ENCODE peak calls at places on chromosomes 5 and 9, in four cellular contexts. K is K562, E is SK-N-SH, D is GM12878. J is an unnamed sample.
A peak's percentile ranks its signal among the peaks of the same experiment; 100 is the strongest.

GRCh38 chr5:37400501-37400900 is 21.4 kb downstream of the WDR70 start:
- DNase-seq in K (no peak), E (no peak), D (no peak), J (no peak)

GRCh38 chr9:129027685-129028191 is 393 bp downstream of the SH3GLB2 start:
- DNase-seq in K (peak; percentile 56), D (no peak), E (no peak), J (no peak)

GRCh38 chr9:106796771-106797170 is 66.2 kb upstream of the ZNF462 start:
- DNase-seq in D (no peak), K (no peak), E (no peak), J (no peak)

GRCh38 chr5:38189031-38189632 is 69.2 kb upstream of the EGFLAM start:
- DNase-seq in E (no peak), D (no peak), K (no peak), J (no peak)

GRCh38 chr9:88593537-88594185 is 58.7 kb downstream of the NXNL2 start:
- DNase-seq in D (peak; percentile 20), E (peak; percentile 62), K (peak; percentile 54), J (no peak)

GRCh38 chr5:178211095-178212048 is 7.0 kb downstream of the HNRNPAB start:
- DNase-seq in E (no peak), D (no peak), K (no peak), J (no peak)

GRCh38 chr5:14234204-14234603 is 91.1 kb downstream of the TRIO start:
- DNase-seq in K (no peak), D (no peak), E (no peak), J (no peak)

GRCh38 chr5:36261186-36261585 is 19.5 kb upstream of the NADK2 start:
- DNase-seq in E (no peak), K (no peak), D (no peak), J (no peak)

GRCh38 chr9:92328225-92328624 is 2.5 kb downstream of the CENPP start:
- DNase-seq in E (peak; percentile 51), D (no peak), K (peak; percentile 61), J (no peak)

GRCh38 chr9:35756275-35756742 is 2.2 kb upstream of the MSMP start:
- DNase-seq in E (no peak), K (peak; percentile 84), D (no peak), J (peak; percentile 82)

GRCh38 chr9:128215491-128216404 is 12.6 kb downstream of the DNM1 start:
- DNase-seq in E (peak; percentile 60), D (no peak), K (no peak), J (no peak)

GRCh38 chr9:70031141-70031545 is 12.5 kb upstream of the MAMDC2 start:
- DNase-seq in K (no peak), D (no peak), E (no peak), J (no peak)

GRCh38 chr5:143401846-143402463 is 1.5 kb downstream of the NR3C1 start:
- DNase-seq in D (no peak), K (peak; percentile 5), E (no peak), J (no peak)

GRCh38 chr5:154485092-154485491 is 7.1 kb upstream of the HAND1 start:
- DNase-seq in K (no peak), D (no peak), E (no peak), J (no peak)

GRCh38 chr5:147617191-147617606 is 107.3 kb upstream of the DPYSL3 start:
- DNase-seq in K (no peak), E (no peak), D (no peak), J (no peak)

GRCh38 chr9:25936031-25936430 is 257.8 kb upstream of the TUSC1 start:
- DNase-seq in K (no peak), D (no peak), E (no peak), J (no peak)

GRCh38 chr9:109331353-109331752 is 10.5 kb upstream of the EPB41L4B start:
- DNase-seq in D (no peak), K (no peak), E (peak; percentile 69), J (no peak)

GRCh38 chr5:158769079-158769478 is 330.6 kb downstream of the EBF1 start:
- DNase-seq in E (peak; percentile 4), K (no peak), D (no peak), J (no peak)

GRCh38 chr9:134585746-134586706 is 55.6 kb upstream of the COL5A1 start:
- DNase-seq in D (no peak), K (no peak), E (no peak), J (no peak)

GRCh38 chr5:106956187-106956586 is 714.5 kb downstream of the EFNA5 start:
- DNase-seq in E (no peak), D (no peak), K (no peak), J (no peak)

GRCh38 chr5:82314964-82315728 is 37.0 kb upstream of the RPS23 start:
- DNase-seq in K (no peak), E (no peak), D (no peak), J (no peak)

GRCh38 chr5:82107277-82107676 is 135.5 kb downstream of the ATG10 start:
- DNase-seq in K (peak; percentile 21), D (no peak), E (no peak), J (no peak)

GRCh38 chr5:98470747-98471146 is 302.7 kb upstream of the RGMB start:
- DNase-seq in K (no peak), D (no peak), E (no peak), J (no peak)

GRCh38 chr9:95910023-95910706 is 34.7 kb downstream of the ERCC6L2 start:
- DNase-seq in D (no peak), E (no peak), K (no peak), J (no peak)

GRCh38 chr9:97930972-97931371 is 7.0 kb downstream of the HEMGN start:
- DNase-seq in K (no peak), E (no peak), D (no peak), J (no peak)

GRCh38 chr9:101792475-101792874 is 54.0 kb upstream of the GRIN3A start:
- DNase-seq in E (no peak), D (no peak), K (no peak), J (no peak)

GRCh38 chr9:101791533-101791932 is 53.1 kb upstream of the GRIN3A start:
- DNase-seq in E (no peak), K (no peak), D (no peak), J (no peak)

GRCh38 chr9:101796044-101796443 is 57.6 kb upstream of the GRIN3A start:
- DNase-seq in E (no peak), D (no peak), K (no peak), J (no peak)

GRCh38 chr9:101795147-101795546 is 56.7 kb upstream of the GRIN3A start:
- DNase-seq in E (no peak), K (no peak), D (no peak), J (no peak)

DNA sequence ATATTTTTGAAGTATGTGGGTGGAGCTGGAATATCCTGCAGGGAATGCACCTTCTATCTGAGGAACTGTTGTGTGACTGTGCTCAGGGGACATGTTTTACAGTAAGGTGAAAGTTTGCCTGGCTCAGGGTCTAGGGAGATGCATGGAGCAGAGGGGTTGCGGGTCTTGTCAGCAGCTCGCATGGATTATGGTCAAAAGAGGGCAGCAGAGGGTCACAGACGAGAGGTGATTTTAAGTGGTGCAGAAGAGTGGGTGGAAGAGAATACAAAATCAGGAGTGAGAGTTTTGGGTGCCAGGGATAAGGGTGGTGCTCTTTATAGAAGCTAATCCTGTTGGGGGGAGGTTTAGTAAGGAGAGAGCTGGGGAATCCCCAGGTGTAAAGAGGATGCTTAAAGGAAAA is 53.5 kb upstream of the GRIN3A start:
- DNase-seq in D (no peak), K (peak; percentile 71), E (peak; percentile 37), J (peak; percentile 75)
- TF ChIP-seq USF1 in D (no peak), K (no peak), E (no peak), J (no peak)

GRCh38 chr5:172123269-172123692 is 64.7 kb downstream of the STK10 start:
- DNase-seq in K (peak; percentile 52), E (peak; percentile 55), D (no peak), J (no peak)
- TF ChIP-seq USF1 in K (no peak), E (no peak), D (no peak), J (no peak)

GRCh38 chr5:135450957-135451356 is 1.2 kb downstream of the TIFAB start:
- DNase-seq in E (no peak), D (no peak), K (no peak), J (no peak)
- TF ChIP-seq USF1 in E (no peak), D (no peak), K (no peak), J (no peak)

DNA sequence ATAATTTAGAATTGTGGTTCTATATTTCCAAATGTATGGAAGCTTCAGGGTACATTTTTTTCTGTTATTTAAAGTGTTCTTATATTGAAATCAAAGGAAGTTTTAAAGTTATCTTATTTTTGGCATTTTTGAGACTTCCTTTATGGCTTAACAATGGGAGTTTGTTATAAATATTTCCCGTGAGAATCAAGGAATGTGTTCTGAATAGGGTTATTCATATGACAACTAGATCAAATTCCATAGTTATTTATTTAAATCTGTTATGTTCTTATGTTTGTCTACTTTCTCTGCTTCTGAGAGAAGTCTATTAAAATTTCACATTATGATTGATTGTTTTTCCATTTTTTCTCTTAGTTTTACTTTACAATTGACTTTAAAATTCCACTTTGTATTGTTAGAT is 135.1 kb downstream of the ADAMTS16 start:
- DNase-seq in D (no peak), K (no peak), E (no peak), J (no peak)
- TF ChIP-seq USF1 in D (no peak), K (no peak), E (no peak), J (no peak)

DNA sequence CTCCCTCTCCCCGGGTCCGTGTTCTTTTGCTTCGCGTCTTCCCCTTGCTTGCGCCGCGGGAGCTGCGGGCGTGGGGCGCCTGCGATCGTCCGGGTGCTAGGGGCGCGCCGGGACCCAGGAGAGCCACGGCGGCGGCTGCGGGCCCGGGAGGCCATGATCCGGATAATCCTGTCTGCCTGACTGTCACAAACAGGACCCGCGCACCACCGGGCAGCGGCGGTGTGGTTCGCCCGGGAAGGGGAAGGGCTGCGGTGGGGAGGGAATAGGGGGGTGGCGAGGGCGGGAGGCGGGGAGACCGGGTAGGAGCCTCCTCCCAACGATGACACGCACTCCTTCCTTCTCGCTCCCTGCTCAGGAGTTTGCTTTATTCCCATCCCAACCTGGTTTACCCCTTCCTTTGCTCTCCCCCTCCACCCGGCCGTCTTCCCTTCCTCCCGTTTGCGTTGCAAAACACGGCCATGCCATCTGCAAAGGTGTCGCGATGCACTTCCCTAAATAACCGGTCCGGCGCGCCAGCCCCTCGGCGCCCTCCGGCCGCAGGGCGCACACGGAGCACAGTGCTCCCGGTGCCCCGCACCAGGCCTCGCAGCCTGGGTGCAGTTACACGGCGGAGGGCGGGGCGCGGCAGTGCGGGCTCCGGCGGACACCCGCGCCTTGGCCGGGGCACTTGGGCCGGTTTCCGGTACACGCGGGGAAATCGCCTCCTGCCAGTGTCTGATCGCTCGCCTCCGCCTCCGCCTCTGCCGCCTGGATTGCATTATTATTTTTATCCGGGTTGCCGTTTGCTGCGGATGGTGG is 1.5 kb downstream of the SMARCA2 start:
- DNase-seq in D (no peak), E (peak; percentile 85), K (peak; percentile 71), J (peak; percentile 61)
- TF ChIP-seq USF1 in D (no peak), E (no peak), K (no peak), J (no peak)

GRCh38 chr9:13034696-13035006 is 244.8 kb downstream of the MPDZ start:
- DNase-seq in D (no peak), K (no peak), E (no peak), J (no peak)
- TF ChIP-seq USF1 in D (no peak), K (no peak), E (no peak), J (no peak)

J was measured in WTC11.